ENCODE peak calls at places on chromosome 12, in ten cellular contexts. F, G, S, C, J, X, I, H, R and Z are unnamed samples.

GRCh38 chr12:117118838-117119591 is 19.8 kb upstream of the TESC start:
- DNase-seq in F (no peak), G (no peak), S (no peak), C (no peak), J (no peak), X (no peak), I (no peak), H (peak; percentile 78), R (peak; percentile 58), Z (peak; percentile 55)

GRCh38 chr12:51450816-51451215 is 26.2 kb downstream of the SLC4A8 start:
- DNase-seq in F (no peak), G (no peak), S (no peak), C (no peak), J (no peak), X (no peak), I (no peak), H (no peak), R (peak; percentile 15), Z (no peak)

GRCh38 chr12:25712169-25712568 is 159.1 kb upstream of the LMNTD1 start:
- DNase-seq in F (no peak), G (no peak), S (no peak), C (no peak), J (no peak), X (no peak), I (no peak), H (no peak), R (no peak), Z (peak; percentile 86)

GRCh38 chr12:78951746-78952532 is 87.4 kb downstream of the SYT1 start:
- DNase-seq in F (no peak), G (no peak), S (no peak), C (no peak), J (no peak), X (peak; percentile 8), I (peak; percentile 30), H (no peak), R (no peak), Z (no peak)

GRCh38 chr12:6211421-6211869 is 11.2 kb downstream of the CD9 start:
- DNase-seq in F (no peak), G (peak; percentile 89), S (no peak), C (no peak), J (peak; percentile 43), X (no peak), I (no peak), H (no peak), R (no peak), Z (no peak)

GRCh38 chr12:104750061-104750460 is 208.0 kb downstream of the SLC41A2 start:
- DNase-seq in F (no peak), G (peak; percentile 61), S (peak; percentile 44), C (peak; percentile 56), J (no peak), X (no peak), I (no peak), H (no peak), R (no peak), Z (peak; percentile 35)

GRCh38 chr12:27573972-27574371 is 50.0 kb downstream of the PPFIBP1 start:
- DNase-seq in F (peak; percentile 37), G (peak; percentile 95), S (no peak), C (no peak), J (no peak), X (peak; percentile 99), I (no peak), H (no peak), R (no peak), Z (no peak)

GRCh38 chr12:113064395-113065125 is 8.0 kb downstream of the DTX1 start:
- DNase-seq in F (no peak), G (no peak), S (no peak), C (peak; percentile 55), J (no peak), X (no peak), I (peak; percentile 32), H (peak; percentile 88), R (no peak), Z (no peak)

GRCh38 chr12:32106517-32107366 is at the start of gene BICD1:
- DNase-seq in F (peak; percentile 56), G (peak; percentile 96), S (peak; percentile 93), C (peak; percentile 84), J (peak; percentile 94), X (peak; percentile 75), I (peak; percentile 96), H (peak; percentile 93), R (peak; percentile 93), Z (peak; percentile 83)

GRCh38 chr12:67370979-67371378 is 101.8 kb downstream of the CAND1 start:
- DNase-seq in F (no peak), G (peak; percentile 34), S (no peak), C (no peak), J (no peak), X (no peak), I (no peak), H (no peak), R (no peak), Z (no peak)

GRCh38 chr12:49944046-49944445 is 6.5 kb upstream of the AQP2 start:
- DNase-seq in F (no peak), G (no peak), S (no peak), C (no peak), J (no peak), X (no peak), I (no peak), H (peak; percentile 65), R (no peak), Z (no peak)

GRCh38 chr12:49942921-49943662 is 7.4 kb upstream of the AQP2 start:
- DNase-seq in F (no peak), G (no peak), S (peak; percentile 51), C (no peak), J (no peak), X (peak; percentile 48), I (no peak), H (peak; percentile 94), R (no peak), Z (peak; percentile 12)

GRCh38 chr12:49941556-49942511 is 8.7 kb upstream of the AQP2 start:
- DNase-seq in F (no peak), G (no peak), S (no peak), C (no peak), J (no peak), X (no peak), I (no peak), H (peak; percentile 97), R (no peak), Z (no peak)

GRCh38 chr12:49943663-49943945 is 6.9 kb upstream of the AQP2 start:
- DNase-seq in F (no peak), G (no peak), S (no peak), C (no peak), J (no peak), X (no peak), I (no peak), H (peak; percentile 58), R (no peak), Z (no peak)

DNA sequence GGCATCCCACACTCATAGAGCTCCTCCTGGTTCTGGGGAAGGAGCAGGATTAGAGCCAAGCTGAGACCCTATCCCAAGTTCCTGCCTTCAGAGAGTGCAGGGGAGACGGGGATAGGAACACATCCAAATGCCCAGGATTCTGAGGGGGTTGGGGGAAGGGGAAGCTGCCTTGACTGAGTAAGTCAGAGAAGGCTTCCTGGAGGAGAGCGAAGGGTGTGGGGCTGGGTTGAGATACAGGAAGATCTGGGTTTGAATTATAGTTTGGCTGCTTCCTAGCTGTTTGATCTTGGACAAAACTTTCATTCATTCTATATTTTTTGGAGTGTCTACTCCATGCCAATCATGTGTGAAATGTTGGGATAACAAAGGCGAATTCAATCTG is 8.0 kb upstream of the AQP2 start:
- DNase-seq in F (no peak), G (no peak), S (no peak), C (no peak), J (no peak), X (no peak), I (no peak), H (peak; percentile 86), R (no peak), Z (no peak)
- H2AFZ ChIP-seq in F (no peak overlapping the region), G (no peak overlapping the region), S (no peak overlapping the region), C (no peak overlapping the region), J (no peak overlapping the region), X (peak overlapping the region; percentile 33), I (no peak overlapping the region), H (no peak overlapping the region), R (no peak overlapping the region), Z (no peak overlapping the region)

GRCh38 chr12:93183940-93184663 is 193.6 kb upstream of the NUDT4 start:
- DNase-seq in F (no peak), G (peak; percentile 35), S (no peak), C (peak; percentile 70), J (no peak), X (no peak), I (peak; percentile 10), H (no peak), R (no peak), Z (no peak)
- H3K4me3 ChIP-seq in F (no peak overlapping the region), G (no peak overlapping the region), S (no peak overlapping the region), C (peak overlapping the region; percentile 7), J (no peak overlapping the region), X (no peak overlapping the region), I (no peak overlapping the region), H (no peak overlapping the region), R (no peak overlapping the region), Z (no peak overlapping the region)

GRCh38 chr12:726281-727140 is 25.9 kb upstream of the WNK1 start:
- DNase-seq in F (no peak), G (peak; percentile 60), S (no peak), C (no peak), J (peak; percentile 62), X (peak; percentile 54), I (no peak), H (no peak), R (no peak), Z (no peak)

GRCh38 chr12:724194-724855 is 28.1 kb upstream of the WNK1 start:
- DNase-seq in F (peak; percentile 27), G (peak; percentile 36), S (peak; percentile 48), C (no peak), J (no peak), X (peak; percentile 58), I (no peak), H (peak; percentile 69), R (peak; percentile 58), Z (no peak)

GRCh38 chr12:728781-729180 is 23.6 kb upstream of the WNK1 start:
- DNase-seq in F (no peak), G (no peak), S (no peak), C (no peak), J (no peak), X (no peak), I (no peak), H (no peak), R (no peak), Z (no peak)

GRCh38 chr12:727321-727720 is 25.1 kb upstream of the WNK1 start:
- DNase-seq in F (no peak), G (peak; percentile 71), S (no peak), C (no peak), J (no peak), X (no peak), I (no peak), H (no peak), R (no peak), Z (no peak)

DNA sequence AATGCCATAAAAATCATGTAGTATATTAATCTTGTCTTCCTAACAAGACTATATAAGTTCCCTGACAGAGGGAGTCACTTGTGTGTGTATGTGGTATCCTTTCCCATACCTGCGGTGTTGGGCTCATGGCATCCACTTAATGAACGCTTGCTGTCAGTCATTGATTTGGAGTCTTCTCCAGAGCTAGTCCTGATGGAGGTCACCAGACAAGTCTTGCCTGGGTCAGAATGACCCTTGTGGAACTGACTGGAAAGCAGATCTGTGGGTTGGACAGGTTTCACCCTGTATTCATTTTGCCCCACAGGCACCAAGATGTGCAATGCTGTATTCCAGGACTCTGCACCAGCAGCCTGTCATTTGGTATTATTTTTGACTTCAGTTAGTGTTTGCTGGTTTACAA is 27.3 kb upstream of the WNK1 start:
- DNase-seq in F (no peak), G (no peak), S (no peak), C (no peak), J (no peak), X (no peak), I (no peak), H (no peak), R (no peak), Z (no peak)
- H3K9me2 ChIP-seq in F (no peaks in the 10 kb centered on the region), G (no peaks in the 10 kb centered on the region), S (no peaks in the 10 kb centered on the region), C (no peaks in the 10 kb centered on the region), J (no peaks in the 10 kb centered on the region), X (no peaks in the 10 kb centered on the region), I (no peaks in the 10 kb centered on the region), H (no peaks in the 10 kb centered on the region), R (peaks cover 2% of the 10 kb centered on the region), Z (no peaks in the 10 kb centered on the region)

GRCh38 chr12:119544780-119545625 is 48.6 kb upstream of the TMEM233 start:
- DNase-seq in F (peak; percentile 61), G (peak; percentile 76), S (peak; percentile 51), C (peak; percentile 64), J (peak; percentile 86), X (peak; percentile 85), I (peak; percentile 75), H (peak; percentile 88), R (peak; percentile 87), Z (peak; percentile 26)
- H2AFZ ChIP-seq in F (no peak overlapping the region), G (no peak overlapping the region), S (no peak overlapping the region), C (no peak overlapping the region), J (no peak overlapping the region), X (no peak overlapping the region), I (no peak overlapping the region), H (no peak overlapping the region), R (no peak overlapping the region), Z (no peak overlapping the region)